ENCODE peak calls at places on chromosomes 11 and 22, in five cellular contexts. B is OCI-LY7, M is hepatocyte, L is HCT116, D is Karpas-422. V is an unnamed sample.

GRCh38 chr11:57073121-57073520 is 84.4 kb downstream of the OR5AK2 start:
- DNase-seq in L (no peak), M (no peak), D (no peak), B (no peak), V (no peak)

GRCh38 chr22:46229701-46230100 is 20.4 kb downstream of the CDPF1 start:
- DNase-seq in L (no peak), B (no peak), M (no peak), D (no peak), V (no peak)

GRCh38 chr22:35349704-35350538 is 31.0 kb upstream of the HMOX1 start:
- DNase-seq in B (peak; percentile 84), D (no peak), M (peak; percentile 69), L (no peak), V (no peak)

GRCh38 chr11:107293677-107294344 is 163.8 kb downstream of the CWF19L2 start:
- DNase-seq in M (no peak), B (no peak), L (no peak), D (no peak), V (peak; percentile 86)

GRCh38 chr11:73342633-73343032 is 33.6 kb upstream of the RELT start:
- DNase-seq in L (no peak), B (no peak), D (no peak), M (peak; percentile 57), V (peak; percentile 67)

GRCh38 chr11:66136752-66137123 is 66.7 kb downstream of the PACS1 start:
- DNase-seq in D (no peak), M (peak; percentile 52), B (no peak), L (no peak), V (no peak)

GRCh38 chr11:117876341-117877119 is at the start of gene FXYD6:
- DNase-seq in L (no peak), B (no peak), D (no peak), M (peak; percentile 82), V (peak; percentile 83)

GRCh38 chr11:57426754-57427691 is at the start of gene SLC43A3:
- DNase-seq in L (no peak), D (peak; percentile 94), M (peak; percentile 61), B (peak; percentile 75), V (peak; percentile 88)

GRCh38 chr11:3983101-3983500 is 111.5 kb upstream of the RRM1 start:
- DNase-seq in D (no peak), L (no peak), M (no peak), B (no peak), V (no peak)

GRCh38 chr11:69449320-69450063 is 32.0 kb upstream of the LINC01488 start:
- DNase-seq in L (no peak), B (no peak), D (no peak), M (no peak), V (no peak)

DNA sequence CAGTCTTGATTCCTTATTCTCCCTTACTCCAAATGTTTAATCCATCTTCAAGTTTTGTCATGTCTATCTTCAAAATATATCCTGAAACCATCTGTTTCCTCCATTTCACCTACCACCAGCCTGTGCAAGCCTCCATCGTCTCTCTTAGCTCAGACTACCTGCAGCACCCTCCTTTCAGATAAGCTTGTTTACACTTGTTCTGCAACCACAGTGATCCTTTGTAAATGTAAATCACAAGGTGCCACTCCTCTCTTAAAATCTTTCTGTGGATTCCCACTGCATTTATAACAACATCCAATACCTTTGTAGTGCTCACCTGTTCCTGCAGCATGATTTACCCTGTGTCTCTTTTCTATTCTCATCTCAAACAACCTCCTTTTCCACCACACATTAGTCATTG is 31.8 kb upstream of the GPR83 start:
- DNase-seq in M (peak; percentile 13), B (no peak), L (no peak), D (no peak), V (no peak)
- H3K9me2 ChIP-seq in M (no peaks in the 10 kb centered on the region), B (no peaks in the 10 kb centered on the region), L (no peaks in the 10 kb centered on the region), D (no peaks in the 10 kb centered on the region), V (no peaks in the 10 kb centered on the region)

GRCh38 chr22:20904008-20904979 is 12.9 kb upstream of the CRKL start:
- DNase-seq in M (peak; percentile 66), D (no peak), B (no peak), L (peak; percentile 22), V (no peak)
- H3K4me3 ChIP-seq in M (no peak overlapping the region), D (no peak overlapping the region), B (no peak overlapping the region), L (no peak overlapping the region), V (no peak overlapping the region)

DNA sequence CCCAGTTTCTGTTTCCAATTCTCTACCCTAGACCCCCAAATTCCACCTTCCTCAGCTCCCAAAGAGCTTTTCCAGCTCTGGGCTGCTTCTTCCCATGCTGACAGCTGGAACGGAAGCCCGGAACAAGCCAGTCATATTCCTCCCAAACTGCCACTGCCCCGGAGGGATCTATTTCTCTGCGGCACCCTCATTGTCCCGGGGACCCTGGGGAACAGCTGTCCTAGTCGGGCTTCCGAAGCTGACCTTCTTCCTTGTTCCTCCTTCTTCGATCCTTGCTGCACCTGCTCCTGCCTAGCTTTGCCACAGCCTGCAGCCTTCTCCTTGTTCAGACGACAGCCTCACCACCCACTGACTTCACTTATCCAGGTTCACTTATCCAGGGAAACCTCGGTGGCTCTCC is 105.7 kb downstream of the TSPAN18 start:
- DNase-seq in B (no peak), D (no peak), L (no peak), M (no peak), V (no peak)
- H3K9me2 ChIP-seq in B (no peaks in the 10 kb centered on the region), D (no peaks in the 10 kb centered on the region), L (no peaks in the 10 kb centered on the region), M (no peaks in the 10 kb centered on the region), V (no peaks in the 10 kb centered on the region)

DNA sequence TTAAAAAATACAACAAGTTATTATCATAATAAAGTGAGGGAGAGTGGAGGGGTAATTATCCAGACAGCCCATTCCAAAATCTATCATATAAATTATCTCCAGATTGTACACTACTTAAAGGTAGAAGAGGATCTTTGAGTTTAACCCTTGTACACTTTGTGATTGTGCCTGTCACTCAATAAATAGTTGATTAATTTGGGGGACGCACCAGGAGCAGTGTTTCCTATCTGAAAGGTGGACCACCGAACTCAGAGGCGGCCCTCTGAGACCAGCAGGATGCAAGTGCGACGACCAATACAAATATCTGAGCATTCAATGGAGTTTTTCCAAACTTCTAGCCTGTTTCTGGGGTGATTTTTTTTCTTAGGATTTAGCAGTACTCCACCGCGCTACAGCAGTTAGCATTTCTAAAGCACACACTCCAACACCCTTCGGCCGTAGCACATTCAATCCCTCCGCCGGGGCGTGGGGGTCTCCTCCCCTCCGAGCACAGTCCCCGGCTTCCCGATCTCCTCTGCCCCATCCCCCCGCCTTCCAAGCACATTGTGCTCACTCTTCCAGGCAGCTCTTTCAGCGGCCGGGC is 1.0 kb upstream of the CECR2 start:
- DNase-seq in M (no peak), D (no peak), B (no peak), L (no peak), V (peak; percentile 94)
- H3K4me3 ChIP-seq in M (peak overlapping the region; percentile 93), D (no peak overlapping the region), B (peak overlapping the region; percentile 66), L (peak overlapping the region; percentile 70), V (peak overlapping the region; percentile 68)